ENCODE peak calls at places on chromosomes 16 and 17, in four cellular contexts. X is cardiac fibroblast, H is hippocampal formation, I is activated T-cell treated with anti-CD3 and anti-CD28 coated beads for 1 hour. P is an unnamed sample.

GRCh38 chr16:88724855-88725555 is 18.7 kb downstream of the CTU2 start:
- DNase-seq in I (no peak), H (no peak), X (no peak), P (no peak)

GRCh38 chr17:7436556-7437368 is 1.5 kb downstream of the TMEM102 start:
- DNase-seq in H (peak), I (peak), X (peak), P (peak)

GRCh38 chr17:73179878-73180277 is 13.0 kb upstream of the COG1 start:
- DNase-seq in X (no peak), H (no peak), I (no peak), P (no peak)

GRCh38 chr17:8151120-8151640 is 1.0 kb downstream of the PER1 start:
- DNase-seq in X (peak), H (peak), I (peak), P (peak)

GRCh38 chr16:62225675-62226074 is 189.4 kb upstream of the CDH8 start:
- DNase-seq in H (peak), X (peak), I (no peak), P (no peak)

GRCh38 chr16:76535-77272 is 1.3 kb upstream of the MPG start:
- DNase-seq in X (peak), H (no peak), I (no peak), P (peak)

GRCh38 chr16:87854053-87854906 is 15.0 kb downstream of the SLC7A5 start:
- DNase-seq in H (no peak), I (no peak), X (peak), P (no peak)

GRCh38 chr16:10745856-10746255 is 2.2 kb downstream of the NUBP1 start:
- DNase-seq in X (no peak), H (no peak), I (no peak), P (no peak)

GRCh38 chr16:88264641-88265285 is 118.0 kb upstream of the ZNF469 start:
- DNase-seq in X (peak), I (no peak), H (no peak), P (peak)

GRCh38 chr17:45138911-45139532 is 3.5 kb downstream of the ACBD4 start:
- DNase-seq in H (no peak), I (no peak), X (no peak), P (no peak)

GRCh38 chr17:2212328-2212981 is 91.1 kb downstream of the SMG6 start:
- DNase-seq in X (peak), I (no peak), H (no peak), P (no peak)

GRCh38 chr17:29145289-29146058 is 34.7 kb downstream of the MYO18A start:
- DNase-seq in H (peak), I (peak), X (peak), P (peak)

GRCh38 chr17:15263206-15263579 is 1.9 kb downstream of the PMP22 start:
- DNase-seq in H (peak), I (no peak), X (peak), P (peak)

GRCh38 chr17:4715071-4715749 is 4.8 kb downstream of the ARRB2 start:
- DNase-seq in I (peak), X (no peak), H (no peak), P (no peak)

GRCh38 chr16:78576941-78577340 is 477.5 kb downstream of the WWOX start:
- DNase-seq in H (no peak), I (no peak), X (no peak), P (no peak)

GRCh38 chr17:40069751-40070643 is 7.2 kb downstream of the THRA start:
- DNase-seq in I (no peak), H (no peak), X (peak), P (peak)

GRCh38 chr16:78659668-78660217 is 560.3 kb downstream of the WWOX start:
- DNase-seq in I (no peak), H (no peak), X (no peak), P (no peak)

GRCh38 chr17:8371786-8372185 is 4.7 kb downstream of the KRABD2 start:
- DNase-seq in I (no peak), H (no peak), X (no peak), P (peak)

GRCh38 chr17:40281663-40282062 is 6.0 kb upstream of the CDC6 start:
- DNase-seq in H (no peak), I (no peak), X (no peak), P (no peak)

GRCh38 chr17:66076546-66077190 is 115.3 kb downstream of the CEP112 start:
- DNase-seq in X (peak), I (no peak), H (no peak), P (peak)

GRCh38 chr16:86833136-86833535 is 254.8 kb downstream of the FOXL1 start:
- DNase-seq in X (peak), I (no peak), H (no peak), P (no peak)

GRCh38 chr17:75619506-75620431 is 13.5 kb upstream of the SMIM5 start:
- DNase-seq in H (no peak), X (peak), I (no peak), P (peak)

GRCh38 chr16:30349695-30350094 is 5.4 kb downstream of the CD2BP2 start:
- DNase-seq in X (no peak), I (no peak), H (no peak), P (no peak)

GRCh38 chr16:57289391-57290257 is 5.2 kb upstream of the PLLP start:
- DNase-seq in I (no peak), H (peak), X (no peak), P (no peak)

P was measured in dermis blood vessel endothelial cell.